ENCODE peak calls at places on chromosomes 16 and 17, in eight cellular contexts. X is PC-3, Y is mesenchymal stem cell, N is uterus, I is HCT116, P is iPS DF 6.9, S is ascending aorta, R is AG04450. F is an unnamed sample.

GRCh38 chr16:20072524-20073202 is 1.0 kb downstream of the GPR139 start:
- DNase-seq in P (no peak), N (no peak), S (no peak), X (no peak), I (no peak), Y (no peak), R (no peak), F (no peak)

GRCh38 chr16:47320546-47321315 is 140.1 kb downstream of the ITFG1 start:
- DNase-seq in R (no peak), X (no peak), S (no peak), P (no peak), I (no peak), Y (peak; percentile 60), N (no peak), F (no peak)

GRCh38 chr17:238964-239259 is 57.5 kb upstream of the DOC2B start:
- DNase-seq in R (no peak), P (no peak), N (no peak), X (no peak), Y (no peak), I (no peak), S (peak; percentile 52), F (no peak)

GRCh38 chr17:17057057-17057551 is 14.8 kb downstream of the MPRIP start:
- DNase-seq in R (no peak), X (no peak), I (no peak), Y (no peak), P (no peak), N (peak; percentile 14), S (peak; percentile 53), F (no peak)

GRCh38 chr17:63399316-63399715 is 46.8 kb downstream of the CYB561 start:
- DNase-seq in I (no peak), N (no peak), P (no peak), Y (peak; percentile 55), S (no peak), X (no peak), R (no peak), F (no peak)

GRCh38 chr17:378068-378467 is 25.5 kb upstream of the RPH3AL start:
- DNase-seq in X (no peak), I (no peak), Y (no peak), S (no peak), P (no peak), R (no peak), N (no peak), F (no peak)

GRCh38 chr17:74211929-74212261 is 1.5 kb upstream of the TTYH2 start:
- DNase-seq in R (no peak), Y (no peak), I (no peak), X (no peak), P (no peak), N (no peak), S (no peak), F (no peak)

GRCh38 chr16:20904507-20905079 is 4.0 kb downstream of the LYRM1 start:
- DNase-seq in R (no peak), P (no peak), S (no peak), I (peak; percentile 85), Y (peak; percentile 64), X (peak; percentile 75), N (no peak), F (peak; percentile 63)

GRCh38 chr17:16945513-16946201 is 26.3 kb downstream of the TNFRSF13B start:
- DNase-seq in Y (no peak), N (no peak), X (no peak), S (no peak), P (no peak), R (no peak), I (peak; percentile 7), F (no peak)

GRCh38 chr16:54062361-54063346 is 223.9 kb downstream of the IRX3 start:
- DNase-seq in S (no peak), R (no peak), Y (no peak), I (no peak), X (no peak), P (no peak), N (no peak), F (no peak)

GRCh38 chr17:27817731-27818130 is 17.4 kb upstream of the NOS2 start:
- DNase-seq in X (peak; percentile 39), R (no peak), N (no peak), S (no peak), P (no peak), Y (no peak), I (no peak), F (no peak)

GRCh38 chr17:19485800-19486340 is 47.8 kb upstream of the SLC47A1 start:
- DNase-seq in Y (no peak), X (no peak), I (no peak), P (no peak), S (no peak), N (no peak), R (no peak), F (no peak)

GRCh38 chr17:82238562-82239201 is 9.8 kb downstream of the SLC16A3 start:
- DNase-seq in Y (no peak), P (no peak), R (no peak), S (peak; percentile 85), N (peak; percentile 84), I (no peak), X (peak; percentile 54), F (peak; percentile 50)

GRCh38 chr16:55487048-55487803 is 8.2 kb downstream of the MMP2 start:
- DNase-seq in P (no peak), X (no peak), Y (peak; percentile 67), I (no peak), S (peak; percentile 74), R (peak; percentile 76), N (peak; percentile 90), F (peak; percentile 77)

DNA sequence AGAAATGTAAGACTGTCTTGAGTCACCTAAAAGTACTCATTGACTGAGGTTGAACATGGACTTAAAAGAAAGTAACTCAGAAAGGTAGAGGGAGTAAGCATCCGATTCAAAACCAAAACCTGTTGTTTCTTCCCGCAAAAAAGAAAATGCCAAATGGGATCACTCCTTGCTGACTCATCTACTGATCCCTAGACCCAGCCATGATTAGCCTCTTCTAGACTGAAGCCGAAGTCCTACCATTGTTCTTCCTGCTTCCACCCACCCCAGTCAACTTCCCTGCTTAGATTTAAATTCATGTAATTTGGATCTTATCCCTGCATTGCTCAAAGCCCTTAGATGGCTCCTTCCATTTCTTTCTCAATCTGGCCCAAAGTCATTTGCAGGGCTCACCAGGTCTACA is 760.5 kb upstream of the SOX9 start:
- DNase-seq in R (no peak), Y (no peak), P (no peak), X (peak; percentile 12), I (no peak), N (no peak), S (no peak), F (no peak)
- H3K4me3 ChIP-seq in R (no peak overlapping the region), Y (no peak overlapping the region), P (no peak overlapping the region), X (no peak overlapping the region), I (no peak overlapping the region), N (no peak overlapping the region), S (no peak overlapping the region), F (no peak overlapping the region)

GRCh38 chr17:20961551-20961950 is 81.3 kb downstream of the USP22 start:
- DNase-seq in S (no peak), R (no peak), P (no peak), X (no peak), Y (peak; percentile 37), I (no peak), N (no peak), F (no peak)
- H3K27ac ChIP-seq in S (no peak overlapping the region), R (no peak overlapping the region), P (no peak overlapping the region), X (no peak overlapping the region), Y (no peak overlapping the region), I (no peak overlapping the region), N (no peak overlapping the region), F (no peak overlapping the region)

DNA sequence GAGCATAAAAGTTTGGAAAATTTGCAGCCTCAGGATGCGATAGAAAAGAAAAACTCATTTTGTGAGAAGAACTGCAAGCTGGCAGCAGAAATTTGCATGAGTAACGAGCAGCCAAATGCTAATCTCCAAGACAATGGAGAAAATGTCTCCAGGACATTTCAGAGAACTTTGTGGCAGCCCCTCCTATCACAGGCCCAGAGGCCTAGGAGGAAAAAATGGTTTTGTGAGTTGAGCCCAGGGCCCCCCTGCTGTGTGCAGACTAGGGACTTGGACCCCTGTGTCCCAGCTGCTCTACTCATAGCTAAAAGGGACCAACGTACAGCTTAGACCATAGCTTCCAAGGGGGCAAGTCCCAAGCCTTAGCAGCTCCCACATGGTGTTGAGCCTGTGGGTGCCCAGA is 34.3 kb downstream of the APPBP2 start:
- DNase-seq in I (no peak), X (no peak), Y (no peak), N (no peak), P (no peak), R (no peak), S (no peak), F (no peak)
- H3K9me3 ChIP-seq in I (peaks cover 20% of the 10 kb centered on the region), X (peaks cover 18% of the 10 kb centered on the region), Y (peaks cover 7% of the 10 kb centered on the region), N (no peaks in the 10 kb centered on the region), P (peaks cover 1% of the 10 kb centered on the region), R (peaks cover 18% of the 10 kb centered on the region), S (no peaks in the 10 kb centered on the region), F (peaks cover 11% of the 10 kb centered on the region)

GRCh38 chr17:8186446-8186786 is 3.6 kb downstream of the BORCS6 start:
- DNase-seq in P (no peak), I (no peak), R (no peak), X (no peak), Y (no peak), N (no peak), S (no peak), F (no peak)
- H3K4me3 ChIP-seq in P (peak overlapping the region; percentile 74), I (peak overlapping the region; percentile 62), R (peak overlapping the region; percentile 97), X (peak overlapping the region; percentile 88), Y (peak overlapping the region; percentile 82), N (peak overlapping the region; percentile 66), S (peak overlapping the region; percentile 70), F (peak overlapping the region; percentile 77)

GRCh38 chr16:85203462-85203813 is 91.2 kb upstream of the CIBAR2 start:
- DNase-seq in P (no peak), X (peak; percentile 47), I (no peak), S (no peak), Y (no peak), R (no peak), N (no peak), F (no peak)
- H3K27ac ChIP-seq in P (no peak overlapping the region), X (no peak overlapping the region), I (no peak overlapping the region), S (peak overlapping the region; percentile 75), Y (peak overlapping the region; percentile 83), R (peak overlapping the region; percentile 80), N (no peak overlapping the region), F (peak overlapping the region; percentile 46)

GRCh38 chr16:49779979-49780378 is 75.9 kb downstream of the ZNF423 start:
- DNase-seq in P (no peak), S (no peak), R (no peak), Y (no peak), N (no peak), I (no peak), X (no peak), F (no peak)

GRCh38 chr16:49775581-49775980 is 80.3 kb downstream of the ZNF423 start:
- DNase-seq in P (no peak), I (no peak), R (no peak), Y (no peak), X (no peak), S (no peak), N (no peak), F (no peak)

GRCh38 chr16:49776085-49776501 is 79.8 kb downstream of the ZNF423 start:
- DNase-seq in I (no peak), P (no peak), X (no peak), R (no peak), S (no peak), Y (peak; percentile 18), N (no peak), F (no peak)

GRCh38 chr16:49780436-49780835 is 75.5 kb downstream of the ZNF423 start:
- DNase-seq in X (no peak), R (no peak), I (no peak), Y (no peak), P (no peak), N (no peak), S (no peak), F (no peak)

DNA sequence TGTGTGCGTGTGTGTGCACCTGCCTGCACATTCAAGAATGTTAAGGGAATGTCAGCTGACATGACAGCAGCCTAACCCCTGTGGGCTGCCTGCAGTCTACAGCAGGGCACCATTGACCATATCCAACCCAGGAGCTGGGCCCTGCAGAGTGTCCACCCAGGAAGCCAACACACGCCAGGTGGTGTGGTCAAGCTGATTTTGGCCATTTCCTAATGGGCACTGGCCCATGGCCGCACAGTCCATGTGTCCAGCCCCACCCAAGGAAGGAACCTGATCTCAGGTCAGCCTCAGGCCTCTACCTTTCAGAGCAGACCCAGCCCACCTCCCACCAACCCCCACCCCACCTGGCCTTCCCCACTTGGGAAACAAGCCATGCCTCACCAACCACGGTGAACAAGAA is 77.7 kb downstream of the ZNF423 start:
- DNase-seq in Y (no peak), P (no peak), S (no peak), X (no peak), N (no peak), R (no peak), I (no peak), F (no peak)
- H3K9me3 ChIP-seq in Y (no peaks in the 10 kb centered on the region), P (no peaks in the 10 kb centered on the region), S (no peaks in the 10 kb centered on the region), X (no peaks in the 10 kb centered on the region), N (no peaks in the 10 kb centered on the region), R (no peaks in the 10 kb centered on the region), I (no peaks in the 10 kb centered on the region), F (no peaks in the 10 kb centered on the region)